ENCODE peak calls at places on chromosomes 7 and 10, in four cellular contexts. One of them, this sample, is unnamed.

GRCh38 chr10:129959544-129960492 is 4.3 kb downstream of the EBF3 start:
- DNase-seq in cardiac fibroblast: peak; percentile 72
- DNase-seq in dorsolateral prefrontal cortex: no peak
- DNase-seq in fibroblast of pulmonary artery: peak; percentile 45
- DNase-seq in this sample: no peak

GRCh38 chr10:103544657-103545310 is 51.3 kb downstream of the NEURL1 start:
- DNase-seq in cardiac fibroblast: no peak
- DNase-seq in dorsolateral prefrontal cortex: no peak
- DNase-seq in fibroblast of pulmonary artery: no peak
- DNase-seq in this sample: no peak

GRCh38 chr7:157620616-157621015 is 283.8 kb downstream of the DNAJB6 start:
- DNase-seq in cardiac fibroblast: no peak
- DNase-seq in dorsolateral prefrontal cortex: no peak
- DNase-seq in fibroblast of pulmonary artery: no peak
- DNase-seq in this sample: no peak

GRCh38 chr7:139539231-139539630 is 15.7 kb downstream of the CLEC2L start:
- DNase-seq in cardiac fibroblast: no peak
- DNase-seq in dorsolateral prefrontal cortex: no peak
- DNase-seq in fibroblast of pulmonary artery: no peak
- DNase-seq in this sample: no peak

GRCh38 chr7:50564630-50565558 is at the start of gene DDC:
- DNase-seq in cardiac fibroblast: no peak
- DNase-seq in dorsolateral prefrontal cortex: no peak
- DNase-seq in fibroblast of pulmonary artery: no peak
- DNase-seq in this sample: no peak

GRCh38 chr10:29106287-29106686 is 182.6 kb upstream of the LYZL1 start:
- DNase-seq in cardiac fibroblast: no peak
- DNase-seq in dorsolateral prefrontal cortex: no peak
- DNase-seq in fibroblast of pulmonary artery: no peak
- DNase-seq in this sample: no peak

GRCh38 chr7:38655833-38656774 is 24.9 kb upstream of the AMPH start:
- DNase-seq in cardiac fibroblast: no peak
- DNase-seq in dorsolateral prefrontal cortex: no peak
- DNase-seq in fibroblast of pulmonary artery: no peak
- DNase-seq in this sample: no peak

GRCh38 chr10:24519950-24520349 is 203.7 kb downstream of the ARHGAP21 start:
- DNase-seq in cardiac fibroblast: no peak
- DNase-seq in dorsolateral prefrontal cortex: no peak
- DNase-seq in fibroblast of pulmonary artery: no peak
- DNase-seq in this sample: no peak

GRCh38 chr10:124545756-124546369 is 84.2 kb downstream of the LHPP start:
- DNase-seq in cardiac fibroblast: no peak
- DNase-seq in dorsolateral prefrontal cortex: no peak
- DNase-seq in fibroblast of pulmonary artery: no peak
- DNase-seq in this sample: no peak

GRCh38 chr10:948347-948746 is 16.8 kb upstream of the LARP4B start:
- DNase-seq in cardiac fibroblast: no peak
- DNase-seq in dorsolateral prefrontal cortex: no peak
- DNase-seq in fibroblast of pulmonary artery: no peak
- DNase-seq in this sample: no peak

GRCh38 chr7:134897936-134898335 is 88.4 kb upstream of the AGBL3 start:
- DNase-seq in cardiac fibroblast: no peak
- DNase-seq in dorsolateral prefrontal cortex: no peak
- DNase-seq in fibroblast of pulmonary artery: no peak
- DNase-seq in this sample: no peak

GRCh38 chr10:132654708-132655661 is 117.4 kb downstream of the INPP5A start:
- DNase-seq in cardiac fibroblast: peak; percentile 74
- DNase-seq in dorsolateral prefrontal cortex: peak; percentile 76
- DNase-seq in fibroblast of pulmonary artery: peak; percentile 72
- DNase-seq in this sample: peak; percentile 68

GRCh38 chr7:38873433-38873832 is 35.6 kb downstream of the VPS41 start:
- DNase-seq in cardiac fibroblast: no peak
- DNase-seq in dorsolateral prefrontal cortex: no peak
- DNase-seq in fibroblast of pulmonary artery: no peak
- DNase-seq in this sample: no peak

GRCh38 chr7:151684408-151685175 is 164.9 kb upstream of the RHEB start:
- DNase-seq in cardiac fibroblast: no peak
- DNase-seq in dorsolateral prefrontal cortex: no peak
- DNase-seq in fibroblast of pulmonary artery: no peak
- DNase-seq in this sample: no peak

GRCh38 chr7:139871276-139871675 is 42.2 kb downstream of the TBXAS1 start:
- DNase-seq in cardiac fibroblast: peak; percentile 73
- DNase-seq in dorsolateral prefrontal cortex: no peak
- DNase-seq in fibroblast of pulmonary artery: peak; percentile 26
- DNase-seq in this sample: peak; percentile 83

GRCh38 chr7:45923290-45923689 is 2.2 kb upstream of the IGFBP3 start:
- DNase-seq in cardiac fibroblast: peak; percentile 83
- DNase-seq in dorsolateral prefrontal cortex: peak; percentile 75
- DNase-seq in fibroblast of pulmonary artery: peak; percentile 80
- DNase-seq in this sample: peak; percentile 73

GRCh38 chr7:107538001-107538400 is 25.7 kb downstream of the COG5 start:
- DNase-seq in cardiac fibroblast: no peak
- DNase-seq in dorsolateral prefrontal cortex: no peak
- DNase-seq in fibroblast of pulmonary artery: no peak
- DNase-seq in this sample: no peak

This sample was measured in endothelial cell of umbilical vein.